ENCODE peak calls at places on chromosomes 5 and 9, in seven cellular contexts. T is CD8-positive, alpha-beta memory T cell; E is left cardiac atrium; N is lung microvascular endothelial cell; S is amygdala; U is stimulated activated CD8-positive, alpha-beta memory T cell treated with anti-CD3 and anti-CD28 coated beads, Interleukin-15, amount 100 ng/mL, for 1 hour; O is sigmoid colon. A is an unnamed sample.

GRCh38 chr5:169433221-169433651 is 132.3 kb upstream of the SLIT3 start:
- DNase-seq in T (no peak), E (no peak), N (no peak), S (no peak), U (no peak), O (no peak), A (no peak)

GRCh38 chr5:113058706-113059226 is 82.2 kb downstream of the DCP2 start:
- DNase-seq in T (no peak), E (no peak), N (peak), S (no peak), U (no peak), O (no peak), A (no peak)

GRCh38 chr5:78533356-78533755 is 115.2 kb downstream of the LHFPL2 start:
- DNase-seq in T (no peak), E (no peak), N (peak), S (no peak), U (no peak), O (peak), A (no peak)

GRCh38 chr5:94908889-94909480 is 290.5 kb downstream of the SLF1 start:
- DNase-seq in T (no peak), E (no peak), N (peak), S (no peak), U (no peak), O (no peak), A (no peak)

GRCh38 chr9:127980056-127980705 is 608 bp downstream of the EEIG1 start:
- DNase-seq in T (peak), E (peak), N (peak), S (no peak), U (no peak), O (peak), A (peak)

GRCh38 chr9:133937120-133937519 is 55.0 kb downstream of the VAV2 start:
- DNase-seq in T (no peak), E (no peak), N (no peak), S (no peak), U (no peak), O (no peak), A (no peak)

GRCh38 chr9:93958875-93959682 is 3.9 kb upstream of the BARX1 start:
- DNase-seq in T (no peak), E (no peak), N (no peak), S (no peak), U (no peak), O (peak), A (no peak)

GRCh38 chr9:13450723-13451122 is 171.2 kb upstream of the MPDZ start:
- DNase-seq in T (no peak), E (no peak), N (no peak), S (no peak), U (no peak), O (no peak), A (no peak)

GRCh38 chr5:392431-392988 is 50.5 kb upstream of the EXOC3 start:
- DNase-seq in T (peak), E (peak), N (no peak), S (no peak), U (peak), O (no peak), A (peak)

GRCh38 chr5:88677943-88678779 is 204.8 kb downstream of the MEF2C start:
- DNase-seq in T (no peak), E (no peak), N (no peak), S (no peak), U (no peak), O (no peak), A (no peak)

GRCh38 chr5:154285661-154286408 is 95.3 kb downstream of the GALNT10 start:
- DNase-seq in T (no peak), E (no peak), N (peak), S (no peak), U (no peak), O (no peak), A (no peak)

GRCh38 chr5:93581738-93582414 is 857 bp upstream of the NR2F1-AS1 start:
- DNase-seq in T (no peak), E (no peak), N (peak), S (no peak), U (no peak), O (peak), A (no peak)

GRCh38 chr5:181173027-181173419 is 25.6 kb downstream of the OR2V2 start:
- DNase-seq in T (no peak), E (no peak), N (no peak), S (no peak), U (no peak), O (no peak), A (no peak)

GRCh38 chr5:142330444-142330843 is 5.6 kb upstream of the SPRY4 start:
- DNase-seq in T (no peak), E (no peak), N (no peak), S (no peak), U (no peak), O (no peak), A (no peak)

GRCh38 chr5:178595750-178596149 is 5.6 kb upstream of the COL23A1 start:
- DNase-seq in T (no peak), E (no peak), N (no peak), S (no peak), U (no peak), O (no peak), A (no peak)

GRCh38 chr5:66796306-66797292 is 200.4 kb downstream of the MAST4 start:
- DNase-seq in T (no peak), E (no peak), N (peak), S (no peak), U (no peak), O (no peak), A (no peak)

GRCh38 chr9:22992781-22993180 is 546.2 kb downstream of the DMRTA1 start:
- DNase-seq in T (no peak), E (no peak), N (no peak), S (no peak), U (no peak), O (no peak), A (no peak)

GRCh38 chr5:36734422-36734821 is 128.0 kb downstream of the SLC1A3 start:
- DNase-seq in T (no peak), E (no peak), N (peak), S (no peak), U (no peak), O (no peak), A (no peak)

GRCh38 chr9:2928386-2928785 is 84.5 kb upstream of the PUM3 start:
- DNase-seq in T (no peak), E (no peak), N (no peak), S (no peak), U (no peak), O (no peak), A (no peak)

GRCh38 chr5:124176692-124177091 is 569.7 kb downstream of the ZNF608 start:
- DNase-seq in T (no peak), E (peak), N (no peak), S (no peak), U (no peak), O (no peak), A (no peak)

GRCh38 chr9:105088088-105088487 is 156.4 kb upstream of the SLC44A1 start:
- DNase-seq in T (no peak), E (no peak), N (no peak), S (no peak), U (no peak), O (no peak), A (no peak)

GRCh38 chr9:6944093-6944551 is 186.3 kb downstream of the KDM4C start:
- DNase-seq in T (no peak), E (no peak), N (peak), S (no peak), U (no peak), O (no peak), A (no peak)